ENCODE peak calls at places on chromosomes 11 and 22, in six cellular contexts. A, Y, O, K, S and I are unnamed samples.

GRCh38 chr22:38243007-38243775 is 29.6 kb downstream of the TMEM184B start:
- DNase-seq in A (peak), Y (no peak), O (no peak), K (peak), S (no peak), I (no peak)

GRCh38 chr11:65425105-65425970 is 2.7 kb downstream of the NEAT1 start:
- DNase-seq in A (peak), Y (peak), O (peak), K (peak), S (peak), I (peak)

GRCh38 chr11:124297921-124298320 is 15.8 kb downstream of the OR8D1 start:
- DNase-seq in A (no peak), Y (peak), O (peak), K (peak), S (no peak), I (no peak)

GRCh38 chr11:17827006-17827405 is 92.4 kb downstream of the KCNC1 start:
- DNase-seq in A (no peak), Y (no peak), O (no peak), K (no peak), S (no peak), I (no peak)

GRCh38 chr11:19025799-19026406 is 34.6 kb downstream of the MRGPRX2 start:
- DNase-seq in A (no peak), Y (peak), O (peak), K (peak), S (no peak), I (peak)

GRCh38 chr11:116168459-116168787 is 604.4 kb downstream of the BUD13 start:
- DNase-seq in A (no peak), Y (no peak), O (no peak), K (no peak), S (no peak), I (no peak)

GRCh38 chr11:16815047-16815767 is 76.8 kb downstream of the C11orf58 start:
- DNase-seq in A (no peak), Y (no peak), O (peak), K (no peak), S (no peak), I (no peak)

GRCh38 chr22:26797910-26798309 is 140.5 kb downstream of the MIAT start:
- DNase-seq in A (no peak), Y (no peak), O (no peak), K (peak), S (no peak), I (no peak)

GRCh38 chr22:24188705-24189248 is 7.5 kb downstream of the SUSD2 start:
- DNase-seq in A (no peak), Y (no peak), O (no peak), K (no peak), S (no peak), I (no peak)

GRCh38 chr22:37484115-37485005 is 1.8 kb downstream of the MFNG start:
- DNase-seq in A (no peak), Y (no peak), O (no peak), K (no peak), S (peak), I (no peak)

GRCh38 chr22:19519041-19519926 is 4.9 kb downstream of the CLDN5 start:
- DNase-seq in A (no peak), Y (no peak), O (no peak), K (no peak), S (no peak), I (no peak)

GRCh38 chr11:116072133-116072532 is 567.9 kb upstream of the CADM1 start:
- DNase-seq in A (no peak), Y (no peak), O (no peak), K (no peak), S (no peak), I (no peak)

GRCh38 chr22:49006207-49007012 is 821.3 kb downstream of the BRD1 start:
- DNase-seq in A (no peak), Y (no peak), O (no peak), K (no peak), S (no peak), I (no peak)

GRCh38 chr11:107752954-107753822 is 41.3 kb upstream of the SLN start:
- DNase-seq in A (no peak), Y (no peak), O (no peak), K (no peak), S (no peak), I (peak)

GRCh38 chr11:129067454-129067853 is 124.7 kb downstream of the ARHGAP32 start:
- DNase-seq in A (peak), Y (peak), O (no peak), K (no peak), S (no peak), I (no peak)

GRCh38 chr11:132318421-132319157 is 948.2 kb downstream of the NTM start:
- DNase-seq in A (peak), Y (peak), O (peak), K (peak), S (no peak), I (peak)

GRCh38 chr22:47083379-47083986 is 321.0 kb downstream of the TBC1D22A start:
- DNase-seq in A (no peak), Y (no peak), O (no peak), K (no peak), S (no peak), I (no peak)

GRCh38 chr22:45602824-45603301 is 68.8 kb upstream of the ATXN10 start:
- DNase-seq in A (peak), Y (peak), O (peak), K (peak), S (no peak), I (peak)

GRCh38 chr22:48267681-48268080 is 1505.2 kb downstream of the TBC1D22A start:
- DNase-seq in A (no peak), Y (no peak), O (no peak), K (no peak), S (no peak), I (no peak)

GRCh38 chr11:4826425-4826824 is 5.3 kb downstream of the OR51F2 start:
- DNase-seq in A (peak), Y (no peak), O (peak), K (no peak), S (no peak), I (no peak)